ENCODE peak calls at places on chromosome 4, in eight cellular contexts. One of them, this sample, is unnamed. For H3K9me3, the result is how much of the 10 kb centered on the place peaks cover.

GRCh38 chr4:5409980-5410618 is 298.3 kb downstream of the EVC2 start:
- DNase-seq in neural progenitor cell: peak
- DNase-seq in tibial nerve: no peak
- DNase-seq in IMR-90: no peak
- DNase-seq in right atrium auricular region: no peak
- DNase-seq in CD4-positive, alpha-beta T cell: no peak
- DNase-seq in prostate gland: no peak
- DNase-seq in H9: no peak
- DNase-seq in this sample: no peak

GRCh38 chr4:122052714-122053113 is 99.4 kb upstream of the BLTP1 start:
- DNase-seq in neural progenitor cell: no peak
- DNase-seq in tibial nerve: no peak
- DNase-seq in IMR-90: no peak
- DNase-seq in right atrium auricular region: no peak
- DNase-seq in CD4-positive, alpha-beta T cell: no peak
- DNase-seq in prostate gland: no peak
- DNase-seq in H9: no peak
- DNase-seq in this sample: no peak

GRCh38 chr4:143260750-143261149 is 75.9 kb upstream of the GAB1 start:
- DNase-seq in neural progenitor cell: no peak
- DNase-seq in tibial nerve: no peak
- DNase-seq in IMR-90: peak
- DNase-seq in right atrium auricular region: no peak
- DNase-seq in CD4-positive, alpha-beta T cell: no peak
- DNase-seq in prostate gland: no peak
- DNase-seq in H9: no peak
- DNase-seq in this sample: no peak

GRCh38 chr4:86043755-86044592 is 315.9 kb downstream of the MAPK10 start:
- DNase-seq in neural progenitor cell: peak
- DNase-seq in tibial nerve: no peak
- DNase-seq in IMR-90: peak
- DNase-seq in right atrium auricular region: no peak
- DNase-seq in CD4-positive, alpha-beta T cell: no peak
- DNase-seq in prostate gland: peak
- DNase-seq in H9: no peak
- DNase-seq in this sample: no peak

GRCh38 chr4:148120216-148120615 is 322.0 kb downstream of the NR3C2 start:
- DNase-seq in neural progenitor cell: no peak
- DNase-seq in tibial nerve: no peak
- DNase-seq in IMR-90: no peak
- DNase-seq in right atrium auricular region: no peak
- DNase-seq in CD4-positive, alpha-beta T cell: no peak
- DNase-seq in prostate gland: no peak
- DNase-seq in H9: no peak
- DNase-seq in this sample: no peak

GRCh38 chr4:185541251-185541671 is 6.0 kb upstream of the PDLIM3 start:
- DNase-seq in neural progenitor cell: no peak
- DNase-seq in tibial nerve: no peak
- DNase-seq in IMR-90: no peak
- DNase-seq in right atrium auricular region: peak
- DNase-seq in CD4-positive, alpha-beta T cell: no peak
- DNase-seq in prostate gland: peak
- DNase-seq in H9: no peak
- DNase-seq in this sample: peak

GRCh38 chr4:13611283-13611842 is 16.2 kb downstream of the BOD1L1 start:
- DNase-seq in neural progenitor cell: no peak
- DNase-seq in tibial nerve: no peak
- DNase-seq in IMR-90: peak
- DNase-seq in right atrium auricular region: no peak
- DNase-seq in CD4-positive, alpha-beta T cell: no peak
- DNase-seq in prostate gland: no peak
- DNase-seq in H9: no peak
- DNase-seq in this sample: no peak

GRCh38 chr4:147596976-147597375 is 20.2 kb upstream of the TMEM184C start:
- DNase-seq in neural progenitor cell: no peak
- DNase-seq in tibial nerve: no peak
- DNase-seq in IMR-90: peak
- DNase-seq in right atrium auricular region: no peak
- DNase-seq in CD4-positive, alpha-beta T cell: no peak
- DNase-seq in prostate gland: peak
- DNase-seq in H9: no peak
- DNase-seq in this sample: no peak

GRCh38 chr4:100895572-100896197 is 377.9 kb upstream of the EMCN start:
- DNase-seq in neural progenitor cell: no peak
- DNase-seq in tibial nerve: no peak
- DNase-seq in IMR-90: no peak
- DNase-seq in right atrium auricular region: no peak
- DNase-seq in CD4-positive, alpha-beta T cell: no peak
- DNase-seq in prostate gland: no peak
- DNase-seq in H9: no peak
- DNase-seq in this sample: no peak

GRCh38 chr4:156767911-156768415 is 203.6 kb downstream of the PDGFC start:
- DNase-seq in neural progenitor cell: no peak
- DNase-seq in tibial nerve: no peak
- DNase-seq in IMR-90: no peak
- DNase-seq in right atrium auricular region: no peak
- DNase-seq in CD4-positive, alpha-beta T cell: no peak
- DNase-seq in prostate gland: no peak
- DNase-seq in H9: no peak
- DNase-seq in this sample: no peak

GRCh38 chr4:69025191-69025998 is 70.9 kb upstream of the UGT2B7 start:
- DNase-seq in neural progenitor cell: peak
- DNase-seq in tibial nerve: no peak
- DNase-seq in IMR-90: no peak
- DNase-seq in right atrium auricular region: no peak
- DNase-seq in CD4-positive, alpha-beta T cell: no peak
- DNase-seq in prostate gland: no peak
- DNase-seq in H9: peak
- DNase-seq in this sample: no peak

GRCh38 chr4:87901426-87901825 is 68.7 kb downstream of the MEPE start:
- DNase-seq in neural progenitor cell: no peak
- DNase-seq in tibial nerve: no peak
- DNase-seq in IMR-90: no peak
- DNase-seq in right atrium auricular region: no peak
- DNase-seq in CD4-positive, alpha-beta T cell: no peak
- DNase-seq in prostate gland: no peak
- DNase-seq in H9: no peak
- DNase-seq in this sample: no peak

GRCh38 chr4:184392748-184393334 is 81.5 kb downstream of the IRF2 start:
- DNase-seq in neural progenitor cell: no peak
- DNase-seq in tibial nerve: no peak
- DNase-seq in IMR-90: no peak
- DNase-seq in right atrium auricular region: no peak
- DNase-seq in CD4-positive, alpha-beta T cell: no peak
- DNase-seq in prostate gland: no peak
- DNase-seq in H9: no peak
- DNase-seq in this sample: no peak

GRCh38 chr4:114265342-114265741 is 285.9 kb upstream of the ARSJ start:
- DNase-seq in neural progenitor cell: no peak
- DNase-seq in tibial nerve: no peak
- DNase-seq in IMR-90: no peak
- DNase-seq in right atrium auricular region: no peak
- DNase-seq in CD4-positive, alpha-beta T cell: no peak
- DNase-seq in prostate gland: no peak
- DNase-seq in H9: no peak
- DNase-seq in this sample: no peak

GRCh38 chr4:5711479-5712184 is 631 bp downstream of the EVC start:
- DNase-seq in neural progenitor cell: no peak
- DNase-seq in tibial nerve: no peak
- DNase-seq in IMR-90: peak
- DNase-seq in right atrium auricular region: no peak
- DNase-seq in CD4-positive, alpha-beta T cell: no peak
- DNase-seq in prostate gland: no peak
- DNase-seq in H9: peak
- DNase-seq in this sample: peak

GRCh38 chr4:14636563-14636962 is 365.7 kb upstream of the CPEB2 start:
- DNase-seq in neural progenitor cell: no peak
- DNase-seq in tibial nerve: no peak
- DNase-seq in IMR-90: no peak
- DNase-seq in right atrium auricular region: no peak
- DNase-seq in CD4-positive, alpha-beta T cell: no peak
- DNase-seq in prostate gland: no peak
- DNase-seq in H9: no peak
- DNase-seq in this sample: no peak

GRCh38 chr4:76276813-76277212 is 25.3 kb downstream of the FAM47E start:
- DNase-seq in neural progenitor cell: no peak
- DNase-seq in tibial nerve: no peak
- DNase-seq in IMR-90: no peak
- DNase-seq in right atrium auricular region: no peak
- DNase-seq in CD4-positive, alpha-beta T cell: no peak
- DNase-seq in prostate gland: no peak
- DNase-seq in H9: no peak
- DNase-seq in this sample: no peak

GRCh38 chr4:99536848-99537247 is 26.0 kb downstream of the C4orf17 start:
- DNase-seq in neural progenitor cell: no peak
- DNase-seq in tibial nerve: no peak
- DNase-seq in IMR-90: no peak
- DNase-seq in right atrium auricular region: no peak
- DNase-seq in CD4-positive, alpha-beta T cell: no peak
- DNase-seq in prostate gland: no peak
- DNase-seq in H9: no peak
- DNase-seq in this sample: no peak

GRCh38 chr4:38455092-38455855 is 208.7 kb upstream of the KLF3 start:
- DNase-seq in neural progenitor cell: no peak
- DNase-seq in tibial nerve: no peak
- DNase-seq in IMR-90: no peak
- DNase-seq in right atrium auricular region: no peak
- DNase-seq in CD4-positive, alpha-beta T cell: no peak
- DNase-seq in prostate gland: no peak
- DNase-seq in H9: no peak
- DNase-seq in this sample: no peak

GRCh38 chr4:1249731-1250526 is 999 bp upstream of the CTBP1 start:
- DNase-seq in neural progenitor cell: no peak
- DNase-seq in tibial nerve: no peak
- DNase-seq in IMR-90: no peak
- DNase-seq in right atrium auricular region: peak
- DNase-seq in CD4-positive, alpha-beta T cell: peak
- DNase-seq in prostate gland: no peak
- DNase-seq in H9: peak
- DNase-seq in this sample: peak

GRCh38 chr4:1251773-1252066 is 2.8 kb upstream of the CTBP1 start:
- DNase-seq in neural progenitor cell: no peak
- DNase-seq in tibial nerve: no peak
- DNase-seq in IMR-90: no peak
- DNase-seq in right atrium auricular region: no peak
- DNase-seq in CD4-positive, alpha-beta T cell: no peak
- DNase-seq in prostate gland: no peak
- DNase-seq in H9: no peak
- DNase-seq in this sample: no peak

GRCh38 chr4:1252928-1253492 is 4.1 kb upstream of the CTBP1 start:
- DNase-seq in neural progenitor cell: no peak
- DNase-seq in tibial nerve: no peak
- DNase-seq in IMR-90: no peak
- DNase-seq in right atrium auricular region: no peak
- DNase-seq in CD4-positive, alpha-beta T cell: no peak
- DNase-seq in prostate gland: no peak
- DNase-seq in H9: no peak
- DNase-seq in this sample: no peak

GRCh38 chr4:1250527-1250812 is 1.5 kb upstream of the CTBP1 start:
- DNase-seq in neural progenitor cell: no peak
- DNase-seq in tibial nerve: no peak
- DNase-seq in IMR-90: no peak
- DNase-seq in right atrium auricular region: no peak
- DNase-seq in CD4-positive, alpha-beta T cell: no peak
- DNase-seq in prostate gland: no peak
- DNase-seq in H9: no peak
- DNase-seq in this sample: no peak

GRCh38 chr4:1250921-1251772 is 2.2 kb upstream of the CTBP1 start:
- DNase-seq in neural progenitor cell: no peak
- DNase-seq in tibial nerve: no peak
- DNase-seq in IMR-90: no peak
- DNase-seq in right atrium auricular region: no peak
- DNase-seq in CD4-positive, alpha-beta T cell: no peak
- DNase-seq in prostate gland: no peak
- DNase-seq in H9: no peak
- DNase-seq in this sample: no peak
- H3K9me3 ChIP-seq in neural progenitor cell: under half
- H3K9me3 ChIP-seq in tibial nerve: under half
- H3K9me3 ChIP-seq in IMR-90: under half
- H3K9me3 ChIP-seq in right atrium auricular region: under half
- H3K9me3 ChIP-seq in CD4-positive, alpha-beta T cell: under half
- H3K9me3 ChIP-seq in prostate gland: under half
- H3K9me3 ChIP-seq in H9: under half
- H3K9me3 ChIP-seq in this sample: under half

DNA sequence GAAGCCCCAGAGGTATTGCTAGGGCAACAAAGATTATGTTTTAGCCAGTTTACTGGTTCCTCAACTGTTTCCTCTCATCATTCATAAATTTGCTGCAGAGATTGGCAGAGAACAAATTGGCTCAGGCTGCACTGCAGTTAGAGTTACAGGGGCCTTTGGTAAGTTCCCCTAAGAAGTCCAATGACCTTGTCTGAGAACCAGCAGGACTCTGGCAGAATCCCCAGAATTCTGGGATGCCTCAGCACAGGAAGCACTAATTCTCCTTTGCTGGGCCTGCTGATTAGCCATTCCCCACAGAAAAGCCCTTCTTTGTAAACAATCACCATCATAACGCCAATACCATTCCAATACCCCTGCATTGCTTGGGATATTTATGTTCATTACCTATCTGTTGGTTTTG is 151.3 kb downstream of the USP46 start:
- DNase-seq in neural progenitor cell: no peak
- DNase-seq in tibial nerve: no peak
- DNase-seq in IMR-90: no peak
- DNase-seq in right atrium auricular region: no peak
- DNase-seq in CD4-positive, alpha-beta T cell: no peak
- DNase-seq in prostate gland: no peak
- DNase-seq in H9: no peak
- DNase-seq in this sample: peak
- TF ChIP-seq CTCF in neural progenitor cell: no peak
- TF ChIP-seq CTCF in tibial nerve: no peak
- TF ChIP-seq CTCF in IMR-90: no peak
- TF ChIP-seq CTCF in right atrium auricular region: no peak
- TF ChIP-seq CTCF in CD4-positive, alpha-beta T cell: no peak
- TF ChIP-seq CTCF in prostate gland: no peak
- TF ChIP-seq CTCF in H9: no peak
- TF ChIP-seq CTCF in this sample: no peak

GRCh38 chr4:19736968-19737756 is 514.5 kb upstream of the SLIT2 start:
- DNase-seq in neural progenitor cell: peak
- DNase-seq in tibial nerve: no peak
- DNase-seq in IMR-90: no peak
- DNase-seq in right atrium auricular region: no peak
- DNase-seq in CD4-positive, alpha-beta T cell: no peak
- DNase-seq in prostate gland: no peak
- DNase-seq in H9: no peak
- DNase-seq in this sample: no peak

GRCh38 chr4:19735012-19735411 is 516.7 kb upstream of the SLIT2 start:
- DNase-seq in neural progenitor cell: no peak
- DNase-seq in tibial nerve: no peak
- DNase-seq in IMR-90: peak
- DNase-seq in right atrium auricular region: no peak
- DNase-seq in CD4-positive, alpha-beta T cell: no peak
- DNase-seq in prostate gland: no peak
- DNase-seq in H9: no peak
- DNase-seq in this sample: no peak

GRCh38 chr4:19739101-19739651 is 512.5 kb upstream of the SLIT2 start:
- DNase-seq in neural progenitor cell: no peak
- DNase-seq in tibial nerve: no peak
- DNase-seq in IMR-90: peak
- DNase-seq in right atrium auricular region: no peak
- DNase-seq in CD4-positive, alpha-beta T cell: no peak
- DNase-seq in prostate gland: peak
- DNase-seq in H9: no peak
- DNase-seq in this sample: no peak
- H3K9me3 ChIP-seq in neural progenitor cell: under half
- H3K9me3 ChIP-seq in tibial nerve: under half
- H3K9me3 ChIP-seq in IMR-90: under half
- H3K9me3 ChIP-seq in right atrium auricular region: under half
- H3K9me3 ChIP-seq in CD4-positive, alpha-beta T cell: under half
- H3K9me3 ChIP-seq in prostate gland: under half
- H3K9me3 ChIP-seq in H9: under half
- H3K9me3 ChIP-seq in this sample: under half

GRCh38 chr4:53094040-53094439 is 231.9 kb downstream of the RASL11B start:
- DNase-seq in neural progenitor cell: no peak
- DNase-seq in tibial nerve: no peak
- DNase-seq in IMR-90: no peak
- DNase-seq in right atrium auricular region: no peak
- DNase-seq in CD4-positive, alpha-beta T cell: no peak
- DNase-seq in prostate gland: no peak
- DNase-seq in H9: no peak
- DNase-seq in this sample: no peak
- TF ChIP-seq CTCF in neural progenitor cell: no peak
- TF ChIP-seq CTCF in tibial nerve: no peak
- TF ChIP-seq CTCF in IMR-90: no peak
- TF ChIP-seq CTCF in right atrium auricular region: no peak
- TF ChIP-seq CTCF in CD4-positive, alpha-beta T cell: no peak
- TF ChIP-seq CTCF in prostate gland: no peak
- TF ChIP-seq CTCF in H9: no peak
- TF ChIP-seq CTCF in this sample: no peak

This sample was measured in ovary.